ENCODE peak calls at places on chromosomes 16 and 17, in ten cellular contexts. One of them, this sample, is unnamed. For H3K27me3, the result is how much of the 10 kb centered on the place peaks cover.

GRCh38 chr16:13936596-13937081 is 16.7 kb downstream of the ERCC4 start:
- DNase-seq in cardiac muscle cell: peak
- DNase-seq in CD8-positive, alpha-beta T cell: no peak
- DNase-seq in esophagus muscularis mucosa: no peak
- DNase-seq in right atrium auricular region: no peak
- DNase-seq in neural progenitor cell: no peak
- DNase-seq in lower lobe of right lung: no peak
- DNase-seq in uterus: peak
- DNase-seq in heart right ventricle: no peak
- DNase-seq in DND-41: no peak
- DNase-seq in this sample: no peak

GRCh38 chr17:33647976-33648375 is 354.9 kb upstream of the ASIC2 start:
- DNase-seq in heart right ventricle: no peak
- DNase-seq in neural progenitor cell: peak
- DNase-seq in uterus: no peak
- DNase-seq in DND-41: no peak
- DNase-seq in CD8-positive, alpha-beta T cell: no peak
- DNase-seq in lower lobe of right lung: no peak
- DNase-seq in right atrium auricular region: no peak
- DNase-seq in esophagus muscularis mucosa: no peak
- DNase-seq in cardiac muscle cell: peak
- DNase-seq in this sample: no peak

GRCh38 chr17:50534222-50534978 is 1.9 kb downstream of the EPN3 start:
- DNase-seq in CD8-positive, alpha-beta T cell: no peak
- DNase-seq in cardiac muscle cell: no peak
- DNase-seq in heart right ventricle: no peak
- DNase-seq in esophagus muscularis mucosa: no peak
- DNase-seq in right atrium auricular region: no peak
- DNase-seq in DND-41: no peak
- DNase-seq in lower lobe of right lung: peak
- DNase-seq in neural progenitor cell: peak
- DNase-seq in uterus: no peak
- DNase-seq in this sample: no peak

GRCh38 chr17:27502526-27503324 is 46.5 kb downstream of the KSR1 start:
- DNase-seq in lower lobe of right lung: no peak
- DNase-seq in uterus: no peak
- DNase-seq in heart right ventricle: no peak
- DNase-seq in cardiac muscle cell: peak
- DNase-seq in esophagus muscularis mucosa: no peak
- DNase-seq in neural progenitor cell: no peak
- DNase-seq in right atrium auricular region: no peak
- DNase-seq in DND-41: no peak
- DNase-seq in CD8-positive, alpha-beta T cell: no peak
- DNase-seq in this sample: peak

GRCh38 chr16:67257486-67258159 is 8.8 kb downstream of the SLC9A5 start:
- DNase-seq in lower lobe of right lung: no peak
- DNase-seq in esophagus muscularis mucosa: no peak
- DNase-seq in DND-41: no peak
- DNase-seq in CD8-positive, alpha-beta T cell: no peak
- DNase-seq in neural progenitor cell: no peak
- DNase-seq in right atrium auricular region: no peak
- DNase-seq in heart right ventricle: no peak
- DNase-seq in uterus: no peak
- DNase-seq in cardiac muscle cell: no peak
- DNase-seq in this sample: no peak

GRCh38 chr16:81817789-81818304 is 38.8 kb downstream of the PLCG2 start:
- DNase-seq in esophagus muscularis mucosa: no peak
- DNase-seq in DND-41: no peak
- DNase-seq in right atrium auricular region: no peak
- DNase-seq in cardiac muscle cell: no peak
- DNase-seq in CD8-positive, alpha-beta T cell: no peak
- DNase-seq in heart right ventricle: no peak
- DNase-seq in uterus: no peak
- DNase-seq in neural progenitor cell: no peak
- DNase-seq in lower lobe of right lung: peak
- DNase-seq in this sample: no peak

GRCh38 chr16:89923640-89924297 is 627 bp downstream of the TUBB3 start:
- DNase-seq in esophagus muscularis mucosa: no peak
- DNase-seq in CD8-positive, alpha-beta T cell: no peak
- DNase-seq in DND-41: no peak
- DNase-seq in lower lobe of right lung: no peak
- DNase-seq in cardiac muscle cell: no peak
- DNase-seq in heart right ventricle: no peak
- DNase-seq in right atrium auricular region: no peak
- DNase-seq in neural progenitor cell: peak
- DNase-seq in uterus: no peak
- DNase-seq in this sample: no peak

GRCh38 chr16:89973654-89974335 is 25.2 kb downstream of the DEF8 start:
- DNase-seq in neural progenitor cell: no peak
- DNase-seq in uterus: no peak
- DNase-seq in DND-41: no peak
- DNase-seq in right atrium auricular region: no peak
- DNase-seq in lower lobe of right lung: no peak
- DNase-seq in CD8-positive, alpha-beta T cell: no peak
- DNase-seq in cardiac muscle cell: no peak
- DNase-seq in heart right ventricle: no peak
- DNase-seq in esophagus muscularis mucosa: no peak
- DNase-seq in this sample: no peak

GRCh38 chr16:57824880-57825279 is 22.6 kb upstream of the KIFC3 start:
- DNase-seq in lower lobe of right lung: peak
- DNase-seq in heart right ventricle: no peak
- DNase-seq in right atrium auricular region: no peak
- DNase-seq in cardiac muscle cell: no peak
- DNase-seq in CD8-positive, alpha-beta T cell: no peak
- DNase-seq in esophagus muscularis mucosa: no peak
- DNase-seq in DND-41: no peak
- DNase-seq in uterus: no peak
- DNase-seq in neural progenitor cell: no peak
- DNase-seq in this sample: no peak

GRCh38 chr17:8754890-8755289 is 3.5 kb downstream of the SPDYE4 start:
- DNase-seq in lower lobe of right lung: no peak
- DNase-seq in esophagus muscularis mucosa: peak
- DNase-seq in heart right ventricle: no peak
- DNase-seq in CD8-positive, alpha-beta T cell: no peak
- DNase-seq in neural progenitor cell: no peak
- DNase-seq in uterus: no peak
- DNase-seq in right atrium auricular region: peak
- DNase-seq in DND-41: no peak
- DNase-seq in cardiac muscle cell: no peak
- DNase-seq in this sample: no peak

GRCh38 chr16:22183901-22184614 is 21.8 kb downstream of the SDR42E2 start:
- DNase-seq in esophagus muscularis mucosa: no peak
- DNase-seq in CD8-positive, alpha-beta T cell: no peak
- DNase-seq in uterus: no peak
- DNase-seq in right atrium auricular region: no peak
- DNase-seq in heart right ventricle: no peak
- DNase-seq in neural progenitor cell: peak
- DNase-seq in DND-41: peak
- DNase-seq in lower lobe of right lung: no peak
- DNase-seq in cardiac muscle cell: no peak
- DNase-seq in this sample: no peak
- TF ChIP-seq CTCF in esophagus muscularis mucosa: no peak
- TF ChIP-seq CTCF in CD8-positive, alpha-beta T cell: no peak
- TF ChIP-seq CTCF in uterus: no peak
- TF ChIP-seq CTCF in right atrium auricular region: no peak
- TF ChIP-seq CTCF in heart right ventricle: no peak
- TF ChIP-seq CTCF in neural progenitor cell: peak
- TF ChIP-seq CTCF in DND-41: peak
- TF ChIP-seq CTCF in lower lobe of right lung: peak
- TF ChIP-seq CTCF in cardiac muscle cell: peak
- TF ChIP-seq CTCF in this sample: peak

GRCh38 chr17:80475949-80476876 is at the start of gene NPTX1:
- DNase-seq in lower lobe of right lung: no peak
- DNase-seq in DND-41: no peak
- DNase-seq in heart right ventricle: no peak
- DNase-seq in uterus: no peak
- DNase-seq in CD8-positive, alpha-beta T cell: no peak
- DNase-seq in esophagus muscularis mucosa: no peak
- DNase-seq in right atrium auricular region: no peak
- DNase-seq in neural progenitor cell: peak
- DNase-seq in cardiac muscle cell: peak
- DNase-seq in this sample: no peak

GRCh38 chr17:80479246-80479566 is 2.8 kb upstream of the NPTX1 start:
- DNase-seq in heart right ventricle: no peak
- DNase-seq in uterus: no peak
- DNase-seq in neural progenitor cell: no peak
- DNase-seq in lower lobe of right lung: no peak
- DNase-seq in cardiac muscle cell: no peak
- DNase-seq in DND-41: no peak
- DNase-seq in right atrium auricular region: no peak
- DNase-seq in CD8-positive, alpha-beta T cell: no peak
- DNase-seq in esophagus muscularis mucosa: no peak
- DNase-seq in this sample: no peak

GRCh38 chr17:80478487-80479245 is 2.3 kb upstream of the NPTX1 start:
- DNase-seq in lower lobe of right lung: no peak
- DNase-seq in right atrium auricular region: no peak
- DNase-seq in uterus: no peak
- DNase-seq in DND-41: no peak
- DNase-seq in CD8-positive, alpha-beta T cell: no peak
- DNase-seq in cardiac muscle cell: no peak
- DNase-seq in heart right ventricle: no peak
- DNase-seq in esophagus muscularis mucosa: no peak
- DNase-seq in neural progenitor cell: peak
- DNase-seq in this sample: no peak

GRCh38 chr17:80476877-80477646 is 655 bp upstream of the NPTX1 start:
- DNase-seq in CD8-positive, alpha-beta T cell: no peak
- DNase-seq in neural progenitor cell: peak
- DNase-seq in lower lobe of right lung: no peak
- DNase-seq in cardiac muscle cell: no peak
- DNase-seq in uterus: no peak
- DNase-seq in heart right ventricle: no peak
- DNase-seq in right atrium auricular region: no peak
- DNase-seq in esophagus muscularis mucosa: no peak
- DNase-seq in DND-41: no peak
- DNase-seq in this sample: no peak

GRCh38 chr17:80477647-80478478 is 1.5 kb upstream of the NPTX1 start:
- DNase-seq in DND-41: no peak
- DNase-seq in CD8-positive, alpha-beta T cell: no peak
- DNase-seq in uterus: peak
- DNase-seq in heart right ventricle: no peak
- DNase-seq in cardiac muscle cell: peak
- DNase-seq in esophagus muscularis mucosa: no peak
- DNase-seq in neural progenitor cell: peak
- DNase-seq in right atrium auricular region: no peak
- DNase-seq in lower lobe of right lung: no peak
- DNase-seq in this sample: no peak
- H3K27me3 ChIP-seq in DND-41: under half
- H3K27me3 ChIP-seq in CD8-positive, alpha-beta T cell: under half
- H3K27me3 ChIP-seq in uterus: under half
- H3K27me3 ChIP-seq in heart right ventricle: half or more
- H3K27me3 ChIP-seq in cardiac muscle cell: half or more
- H3K27me3 ChIP-seq in esophagus muscularis mucosa: half or more
- H3K27me3 ChIP-seq in neural progenitor cell: half or more
- H3K27me3 ChIP-seq in right atrium auricular region: under half
- H3K27me3 ChIP-seq in lower lobe of right lung: half or more
- H3K27me3 ChIP-seq in this sample: half or more

GRCh38 chr17:21232033-21232749 is 18.2 kb upstream of the TMEM11 start:
- DNase-seq in lower lobe of right lung: no peak
- DNase-seq in esophagus muscularis mucosa: no peak
- DNase-seq in heart right ventricle: no peak
- DNase-seq in neural progenitor cell: no peak
- DNase-seq in cardiac muscle cell: no peak
- DNase-seq in right atrium auricular region: no peak
- DNase-seq in CD8-positive, alpha-beta T cell: no peak
- DNase-seq in uterus: no peak
- DNase-seq in DND-41: no peak
- DNase-seq in this sample: no peak

GRCh38 chr17:21228111-21228510 is 14.2 kb upstream of the TMEM11 start:
- DNase-seq in right atrium auricular region: no peak
- DNase-seq in uterus: no peak
- DNase-seq in heart right ventricle: no peak
- DNase-seq in DND-41: no peak
- DNase-seq in cardiac muscle cell: no peak
- DNase-seq in lower lobe of right lung: peak
- DNase-seq in neural progenitor cell: no peak
- DNase-seq in esophagus muscularis mucosa: no peak
- DNase-seq in CD8-positive, alpha-beta T cell: no peak
- DNase-seq in this sample: no peak

GRCh38 chr17:21231533-21231932 is 17.6 kb upstream of the TMEM11 start:
- DNase-seq in heart right ventricle: no peak
- DNase-seq in cardiac muscle cell: no peak
- DNase-seq in lower lobe of right lung: no peak
- DNase-seq in uterus: no peak
- DNase-seq in DND-41: no peak
- DNase-seq in esophagus muscularis mucosa: no peak
- DNase-seq in right atrium auricular region: no peak
- DNase-seq in neural progenitor cell: no peak
- DNase-seq in CD8-positive, alpha-beta T cell: no peak
- DNase-seq in this sample: no peak

GRCh38 chr17:21233581-21234337 is 19.5 kb downstream of the NATD1 start:
- DNase-seq in neural progenitor cell: no peak
- DNase-seq in lower lobe of right lung: no peak
- DNase-seq in heart right ventricle: no peak
- DNase-seq in esophagus muscularis mucosa: no peak
- DNase-seq in uterus: no peak
- DNase-seq in cardiac muscle cell: no peak
- DNase-seq in CD8-positive, alpha-beta T cell: no peak
- DNase-seq in DND-41: no peak
- DNase-seq in right atrium auricular region: no peak
- DNase-seq in this sample: no peak

DNA sequence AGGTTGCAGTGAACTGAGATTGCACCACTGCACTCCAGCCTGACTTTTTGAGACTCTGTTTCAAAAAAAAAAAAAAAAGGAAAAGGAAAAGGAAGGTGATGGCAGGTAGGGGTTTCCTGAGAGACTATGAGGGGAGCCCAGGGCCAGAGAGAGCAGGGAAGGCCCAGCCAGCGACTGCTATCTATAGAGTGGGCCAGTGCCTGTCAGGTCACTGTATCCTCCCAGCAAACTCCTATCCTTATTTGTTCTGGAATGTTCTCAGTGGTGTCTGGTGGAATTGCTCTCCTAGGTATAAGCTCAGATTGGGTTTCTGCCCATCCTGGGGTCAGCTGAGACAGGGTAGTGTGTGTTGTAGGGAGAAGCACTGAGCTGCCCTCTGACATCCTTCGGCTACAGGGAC is 14.9 kb upstream of the TMEM11 start:
- DNase-seq in neural progenitor cell: no peak
- DNase-seq in lower lobe of right lung: no peak
- DNase-seq in esophagus muscularis mucosa: no peak
- DNase-seq in heart right ventricle: no peak
- DNase-seq in uterus: no peak
- DNase-seq in cardiac muscle cell: no peak
- DNase-seq in right atrium auricular region: no peak
- DNase-seq in DND-41: no peak
- DNase-seq in CD8-positive, alpha-beta T cell: no peak
- DNase-seq in this sample: no peak
- TF ChIP-seq CTCF in neural progenitor cell: no peak
- TF ChIP-seq CTCF in lower lobe of right lung: no peak
- TF ChIP-seq CTCF in esophagus muscularis mucosa: no peak
- TF ChIP-seq CTCF in heart right ventricle: no peak
- TF ChIP-seq CTCF in uterus: no peak
- TF ChIP-seq CTCF in cardiac muscle cell: no peak
- TF ChIP-seq CTCF in right atrium auricular region: no peak
- TF ChIP-seq CTCF in DND-41: no peak
- TF ChIP-seq CTCF in CD8-positive, alpha-beta T cell: no peak
- TF ChIP-seq CTCF in this sample: no peak

DNA sequence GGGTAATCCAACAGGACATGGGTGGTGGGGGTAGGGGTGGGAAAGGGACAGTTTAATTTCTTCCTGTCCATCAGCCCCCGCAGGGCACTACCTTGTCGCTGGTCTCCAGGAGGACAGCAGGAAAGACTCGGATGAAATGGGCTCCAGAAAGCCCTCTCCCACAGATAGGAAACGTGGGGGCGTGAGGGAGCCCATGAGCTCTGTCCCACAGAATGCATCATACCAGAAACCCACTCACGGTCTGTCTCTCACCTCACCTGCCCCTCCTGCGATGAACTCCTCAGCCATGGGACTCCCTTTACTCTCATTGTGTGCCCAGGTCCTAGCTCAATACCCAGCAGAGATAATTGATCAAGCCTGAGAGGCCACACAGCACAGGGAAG is 240.1 kb downstream of the GSG1L start:
- DNase-seq in right atrium auricular region: no peak
- DNase-seq in cardiac muscle cell: no peak
- DNase-seq in lower lobe of right lung: no peak
- DNase-seq in heart right ventricle: no peak
- DNase-seq in DND-41: no peak
- DNase-seq in neural progenitor cell: no peak
- DNase-seq in esophagus muscularis mucosa: no peak
- DNase-seq in CD8-positive, alpha-beta T cell: no peak
- DNase-seq in uterus: no peak
- DNase-seq in this sample: no peak
- H3K27me3 ChIP-seq in right atrium auricular region: under half
- H3K27me3 ChIP-seq in cardiac muscle cell: under half
- H3K27me3 ChIP-seq in lower lobe of right lung: under half
- H3K27me3 ChIP-seq in heart right ventricle: under half
- H3K27me3 ChIP-seq in DND-41: under half
- H3K27me3 ChIP-seq in neural progenitor cell: under half
- H3K27me3 ChIP-seq in esophagus muscularis mucosa: under half
- H3K27me3 ChIP-seq in CD8-positive, alpha-beta T cell: under half
- H3K27me3 ChIP-seq in uterus: under half
- H3K27me3 ChIP-seq in this sample: under half